ENCODE peak calls at places on chromosome 2, in seven cellular contexts. One of them, this sample, is unnamed.
A peak's percentile ranks its signal among the peaks of the same experiment; 100 is the strongest.

GRCh38 chr2:45128580-45128997 is 119.3 kb upstream of the SIX2 start:
- DNase-seq in activated CD8-positive, alpha-beta memory T cell treated with anti-CD3 and anti-CD28 coated beads for 1 hour: no peak
- DNase-seq in T-cell: no peak
- DNase-seq in nephron progenitor cell: no peak
- DNase-seq in left ventricle myocardium superior: peak; percentile 65
- DNase-seq in GM13976: no peak
- DNase-seq in GDM1: no peak
- DNase-seq in this sample: peak; percentile 46

GRCh38 chr2:128369126-128369555 is 50.5 kb upstream of the HS6ST1 start:
- DNase-seq in activated CD8-positive, alpha-beta memory T cell treated with anti-CD3 and anti-CD28 coated beads for 1 hour: no peak
- DNase-seq in T-cell: no peak
- DNase-seq in nephron progenitor cell: peak; percentile 68
- DNase-seq in left ventricle myocardium superior: no peak
- DNase-seq in GM13976: no peak
- DNase-seq in GDM1: no peak
- DNase-seq in this sample: no peak

GRCh38 chr2:979286-979928 is 28.8 kb downstream of the SNTG2 start:
- DNase-seq in activated CD8-positive, alpha-beta memory T cell treated with anti-CD3 and anti-CD28 coated beads for 1 hour: no peak
- DNase-seq in T-cell: no peak
- DNase-seq in nephron progenitor cell: no peak
- DNase-seq in left ventricle myocardium superior: no peak
- DNase-seq in GM13976: no peak
- DNase-seq in GDM1: no peak
- DNase-seq in this sample: no peak

GRCh38 chr2:215793747-215794595 is 219.4 kb downstream of the MREG start:
- DNase-seq in activated CD8-positive, alpha-beta memory T cell treated with anti-CD3 and anti-CD28 coated beads for 1 hour: no peak
- DNase-seq in T-cell: no peak
- DNase-seq in nephron progenitor cell: no peak
- DNase-seq in left ventricle myocardium superior: no peak
- DNase-seq in GM13976: no peak
- DNase-seq in GDM1: peak; percentile 84
- DNase-seq in this sample: no peak

GRCh38 chr2:240404174-240404852 is 31.1 kb upstream of the GPC1 start:
- DNase-seq in activated CD8-positive, alpha-beta memory T cell treated with anti-CD3 and anti-CD28 coated beads for 1 hour: no peak
- DNase-seq in T-cell: no peak
- DNase-seq in nephron progenitor cell: no peak
- DNase-seq in left ventricle myocardium superior: peak; percentile 14
- DNase-seq in GM13976: no peak
- DNase-seq in GDM1: no peak
- DNase-seq in this sample: no peak

GRCh38 chr2:66490588-66491001 is 55.7 kb downstream of the MEIS1 start:
- DNase-seq in activated CD8-positive, alpha-beta memory T cell treated with anti-CD3 and anti-CD28 coated beads for 1 hour: no peak
- DNase-seq in T-cell: no peak
- DNase-seq in nephron progenitor cell: no peak
- DNase-seq in left ventricle myocardium superior: no peak
- DNase-seq in GM13976: no peak
- DNase-seq in GDM1: peak; percentile 58
- DNase-seq in this sample: no peak

GRCh38 chr2:122634261-122634660 is 878.8 kb downstream of the TSN start:
- DNase-seq in activated CD8-positive, alpha-beta memory T cell treated with anti-CD3 and anti-CD28 coated beads for 1 hour: no peak
- DNase-seq in T-cell: no peak
- DNase-seq in nephron progenitor cell: no peak
- DNase-seq in left ventricle myocardium superior: no peak
- DNase-seq in GM13976: no peak
- DNase-seq in GDM1: no peak
- DNase-seq in this sample: no peak

GRCh38 chr2:111135910-111136297 is 15.2 kb downstream of the BCL2L11 start:
- DNase-seq in activated CD8-positive, alpha-beta memory T cell treated with anti-CD3 and anti-CD28 coated beads for 1 hour: no peak
- DNase-seq in T-cell: no peak
- DNase-seq in nephron progenitor cell: no peak
- DNase-seq in left ventricle myocardium superior: peak; percentile 54
- DNase-seq in GM13976: no peak
- DNase-seq in GDM1: peak; percentile 34
- DNase-seq in this sample: peak; percentile 36

GRCh38 chr2:96148410-96149217 is 3.4 kb upstream of the DUSP2 start:
- DNase-seq in activated CD8-positive, alpha-beta memory T cell treated with anti-CD3 and anti-CD28 coated beads for 1 hour: peak; percentile 92
- DNase-seq in T-cell: peak; percentile 88
- DNase-seq in nephron progenitor cell: peak; percentile 67
- DNase-seq in left ventricle myocardium superior: peak; percentile 60
- DNase-seq in GM13976: peak; percentile 85
- DNase-seq in GDM1: peak; percentile 75
- DNase-seq in this sample: peak; percentile 40

GRCh38 chr2:147037048-147037447 is 807.8 kb upstream of the ACVR2A start:
- DNase-seq in activated CD8-positive, alpha-beta memory T cell treated with anti-CD3 and anti-CD28 coated beads for 1 hour: no peak
- DNase-seq in T-cell: no peak
- DNase-seq in nephron progenitor cell: no peak
- DNase-seq in left ventricle myocardium superior: no peak
- DNase-seq in GM13976: no peak
- DNase-seq in GDM1: no peak
- DNase-seq in this sample: no peak

GRCh38 chr2:96195410-96196071 is 13.1 kb downstream of the STARD7 start:
- DNase-seq in activated CD8-positive, alpha-beta memory T cell treated with anti-CD3 and anti-CD28 coated beads for 1 hour: no peak
- DNase-seq in T-cell: no peak
- DNase-seq in nephron progenitor cell: no peak
- DNase-seq in left ventricle myocardium superior: no peak
- DNase-seq in GM13976: no peak
- DNase-seq in GDM1: no peak
- DNase-seq in this sample: no peak

GRCh38 chr2:241499146-241499965 is 9.0 kb downstream of the STK25 start:
- DNase-seq in activated CD8-positive, alpha-beta memory T cell treated with anti-CD3 and anti-CD28 coated beads for 1 hour: no peak
- DNase-seq in T-cell: no peak
- DNase-seq in nephron progenitor cell: no peak
- DNase-seq in left ventricle myocardium superior: no peak
- DNase-seq in GM13976: no peak
- DNase-seq in GDM1: no peak
- DNase-seq in this sample: no peak

GRCh38 chr2:70145851-70146739 is 44.7 kb downstream of the C2orf42 start:
- DNase-seq in activated CD8-positive, alpha-beta memory T cell treated with anti-CD3 and anti-CD28 coated beads for 1 hour: no peak
- DNase-seq in T-cell: no peak
- DNase-seq in nephron progenitor cell: no peak
- DNase-seq in left ventricle myocardium superior: no peak
- DNase-seq in GM13976: no peak
- DNase-seq in GDM1: no peak
- DNase-seq in this sample: no peak

GRCh38 chr2:219426534-219427136 is 8.0 kb upstream of the SPEG start:
- DNase-seq in activated CD8-positive, alpha-beta memory T cell treated with anti-CD3 and anti-CD28 coated beads for 1 hour: no peak
- DNase-seq in T-cell: no peak
- DNase-seq in nephron progenitor cell: no peak
- DNase-seq in left ventricle myocardium superior: peak; percentile 38
- DNase-seq in GM13976: no peak
- DNase-seq in GDM1: no peak
- DNase-seq in this sample: no peak

GRCh38 chr2:73112913-73113633 is at the start of gene RAB11FIP5:
- DNase-seq in activated CD8-positive, alpha-beta memory T cell treated with anti-CD3 and anti-CD28 coated beads for 1 hour: peak; percentile 63
- DNase-seq in T-cell: peak; percentile 77
- DNase-seq in nephron progenitor cell: peak; percentile 89
- DNase-seq in left ventricle myocardium superior: peak; percentile 87
- DNase-seq in GM13976: peak; percentile 83
- DNase-seq in GDM1: no peak
- DNase-seq in this sample: peak; percentile 76

GRCh38 chr2:233185320-233185719 is 66.2 kb upstream of the ATG16L1 start:
- DNase-seq in activated CD8-positive, alpha-beta memory T cell treated with anti-CD3 and anti-CD28 coated beads for 1 hour: no peak
- DNase-seq in T-cell: no peak
- DNase-seq in nephron progenitor cell: no peak
- DNase-seq in left ventricle myocardium superior: no peak
- DNase-seq in GM13976: no peak
- DNase-seq in GDM1: no peak
- DNase-seq in this sample: no peak

GRCh38 chr2:101251844-101252407 is 760 bp upstream of the CNOT11 start:
- DNase-seq in activated CD8-positive, alpha-beta memory T cell treated with anti-CD3 and anti-CD28 coated beads for 1 hour: no peak
- DNase-seq in T-cell: peak; percentile 11
- DNase-seq in nephron progenitor cell: peak; percentile 5
- DNase-seq in left ventricle myocardium superior: no peak
- DNase-seq in GM13976: no peak
- DNase-seq in GDM1: no peak
- DNase-seq in this sample: no peak

GRCh38 chr2:120398051-120398960 is 52.4 kb downstream of the INHBB start:
- DNase-seq in activated CD8-positive, alpha-beta memory T cell treated with anti-CD3 and anti-CD28 coated beads for 1 hour: no peak
- DNase-seq in T-cell: no peak
- DNase-seq in nephron progenitor cell: no peak
- DNase-seq in left ventricle myocardium superior: peak; percentile 18
- DNase-seq in GM13976: no peak
- DNase-seq in GDM1: no peak
- DNase-seq in this sample: no peak

GRCh38 chr2:113854970-113855740 is 34.7 kb upstream of the ACTR3 start:
- DNase-seq in activated CD8-positive, alpha-beta memory T cell treated with anti-CD3 and anti-CD28 coated beads for 1 hour: no peak
- DNase-seq in T-cell: no peak
- DNase-seq in nephron progenitor cell: no peak
- DNase-seq in left ventricle myocardium superior: no peak
- DNase-seq in GM13976: no peak
- DNase-seq in GDM1: no peak
- DNase-seq in this sample: no peak

GRCh38 chr2:26161926-26162325 is 11.0 kb upstream of the GAREM2 start:
- DNase-seq in activated CD8-positive, alpha-beta memory T cell treated with anti-CD3 and anti-CD28 coated beads for 1 hour: no peak
- DNase-seq in T-cell: no peak
- DNase-seq in nephron progenitor cell: no peak
- DNase-seq in left ventricle myocardium superior: no peak
- DNase-seq in GM13976: no peak
- DNase-seq in GDM1: no peak
- DNase-seq in this sample: no peak

GRCh38 chr2:59389240-59389639 is 1148.1 kb upstream of the FANCL start:
- DNase-seq in activated CD8-positive, alpha-beta memory T cell treated with anti-CD3 and anti-CD28 coated beads for 1 hour: no peak
- DNase-seq in T-cell: no peak
- DNase-seq in nephron progenitor cell: no peak
- DNase-seq in left ventricle myocardium superior: no peak
- DNase-seq in GM13976: no peak
- DNase-seq in GDM1: no peak
- DNase-seq in this sample: no peak

GRCh38 chr2:166127217-166128155 is at the start of gene SCN1A:
- DNase-seq in activated CD8-positive, alpha-beta memory T cell treated with anti-CD3 and anti-CD28 coated beads for 1 hour: no peak
- DNase-seq in T-cell: no peak
- DNase-seq in nephron progenitor cell: no peak
- DNase-seq in left ventricle myocardium superior: no peak
- DNase-seq in GM13976: no peak
- DNase-seq in GDM1: peak; percentile 5
- DNase-seq in this sample: no peak

GRCh38 chr2:70691497-70691896 is 76.5 kb downstream of the ADD2 start:
- DNase-seq in activated CD8-positive, alpha-beta memory T cell treated with anti-CD3 and anti-CD28 coated beads for 1 hour: no peak
- DNase-seq in T-cell: no peak
- DNase-seq in nephron progenitor cell: no peak
- DNase-seq in left ventricle myocardium superior: no peak
- DNase-seq in GM13976: no peak
- DNase-seq in GDM1: no peak
- DNase-seq in this sample: no peak

GRCh38 chr2:102122115-102122514 is 20.4 kb upstream of the IL1R1 start:
- DNase-seq in activated CD8-positive, alpha-beta memory T cell treated with anti-CD3 and anti-CD28 coated beads for 1 hour: no peak
- DNase-seq in T-cell: no peak
- DNase-seq in nephron progenitor cell: no peak
- DNase-seq in left ventricle myocardium superior: no peak
- DNase-seq in GM13976: no peak
- DNase-seq in GDM1: no peak
- DNase-seq in this sample: no peak

GRCh38 chr2:62208758-62209114 is 12.8 kb downstream of the B3GNT2 start:
- DNase-seq in activated CD8-positive, alpha-beta memory T cell treated with anti-CD3 and anti-CD28 coated beads for 1 hour: peak; percentile 22
- DNase-seq in T-cell: peak; percentile 33
- DNase-seq in nephron progenitor cell: no peak
- DNase-seq in left ventricle myocardium superior: no peak
- DNase-seq in GM13976: no peak
- DNase-seq in GDM1: no peak
- DNase-seq in this sample: no peak

GRCh38 chr2:205785507-205786222 is 103.4 kb downstream of the NRP2 start:
- DNase-seq in activated CD8-positive, alpha-beta memory T cell treated with anti-CD3 and anti-CD28 coated beads for 1 hour: no peak
- DNase-seq in T-cell: no peak
- DNase-seq in nephron progenitor cell: no peak
- DNase-seq in left ventricle myocardium superior: no peak
- DNase-seq in GM13976: no peak
- DNase-seq in GDM1: no peak
- DNase-seq in this sample: no peak

GRCh38 chr2:950627-950992 is at the start of gene SNTG2:
- DNase-seq in activated CD8-positive, alpha-beta memory T cell treated with anti-CD3 and anti-CD28 coated beads for 1 hour: peak; percentile 56
- DNase-seq in T-cell: peak; percentile 57
- DNase-seq in nephron progenitor cell: peak; percentile 80
- DNase-seq in left ventricle myocardium superior: peak; percentile 59
- DNase-seq in GM13976: peak; percentile 73
- DNase-seq in GDM1: no peak
- DNase-seq in this sample: peak; percentile 35

GRCh38 chr2:107785756-107786155 is 40.9 kb upstream of the RGPD4 start:
- DNase-seq in activated CD8-positive, alpha-beta memory T cell treated with anti-CD3 and anti-CD28 coated beads for 1 hour: no peak
- DNase-seq in T-cell: no peak
- DNase-seq in nephron progenitor cell: no peak
- DNase-seq in left ventricle myocardium superior: no peak
- DNase-seq in GM13976: no peak
- DNase-seq in GDM1: no peak
- DNase-seq in this sample: no peak

GRCh38 chr2:199404841-199405240 is 52.9 kb downstream of the SATB2 start:
- DNase-seq in activated CD8-positive, alpha-beta memory T cell treated with anti-CD3 and anti-CD28 coated beads for 1 hour: no peak
- DNase-seq in T-cell: no peak
- DNase-seq in nephron progenitor cell: no peak
- DNase-seq in left ventricle myocardium superior: no peak
- DNase-seq in GM13976: no peak
- DNase-seq in GDM1: no peak
- DNase-seq in this sample: no peak

GRCh38 chr2:136098441-136098840 is 19.5 kb downstream of the CXCR4 start:
- DNase-seq in activated CD8-positive, alpha-beta memory T cell treated with anti-CD3 and anti-CD28 coated beads for 1 hour: no peak
- DNase-seq in T-cell: no peak
- DNase-seq in nephron progenitor cell: no peak
- DNase-seq in left ventricle myocardium superior: peak; percentile 32
- DNase-seq in GM13976: no peak
- DNase-seq in GDM1: peak; percentile 16
- DNase-seq in this sample: peak; percentile 21

GRCh38 chr2:37291680-37292079 is 33.0 kb downstream of the PRKD3 start:
- DNase-seq in activated CD8-positive, alpha-beta memory T cell treated with anti-CD3 and anti-CD28 coated beads for 1 hour: no peak
- DNase-seq in T-cell: no peak
- DNase-seq in nephron progenitor cell: no peak
- DNase-seq in left ventricle myocardium superior: no peak
- DNase-seq in GM13976: no peak
- DNase-seq in GDM1: no peak
- DNase-seq in this sample: no peak

GRCh38 chr2:19251554-19251953 is 106.9 kb downstream of the OSR1 start:
- DNase-seq in activated CD8-positive, alpha-beta memory T cell treated with anti-CD3 and anti-CD28 coated beads for 1 hour: no peak
- DNase-seq in T-cell: no peak
- DNase-seq in nephron progenitor cell: no peak
- DNase-seq in left ventricle myocardium superior: no peak
- DNase-seq in GM13976: no peak
- DNase-seq in GDM1: no peak
- DNase-seq in this sample: no peak

GRCh38 chr2:208356846-208357574 is 49.6 kb upstream of the PTH2R start:
- DNase-seq in activated CD8-positive, alpha-beta memory T cell treated with anti-CD3 and anti-CD28 coated beads for 1 hour: no peak
- DNase-seq in T-cell: no peak
- DNase-seq in nephron progenitor cell: no peak
- DNase-seq in left ventricle myocardium superior: no peak
- DNase-seq in GM13976: no peak
- DNase-seq in GDM1: no peak
- DNase-seq in this sample: no peak

GRCh38 chr2:85470850-85471800 is 52.6 kb downstream of the SH2D6 start:
- DNase-seq in activated CD8-positive, alpha-beta memory T cell treated with anti-CD3 and anti-CD28 coated beads for 1 hour: no peak
- DNase-seq in T-cell: peak; percentile 13
- DNase-seq in nephron progenitor cell: no peak
- DNase-seq in left ventricle myocardium superior: no peak
- DNase-seq in GM13976: no peak
- DNase-seq in GDM1: no peak
- DNase-seq in this sample: no peak

GRCh38 chr2:172340394-172340793 is 87.0 kb upstream of the ITGA6 start:
- DNase-seq in activated CD8-positive, alpha-beta memory T cell treated with anti-CD3 and anti-CD28 coated beads for 1 hour: no peak
- DNase-seq in T-cell: no peak
- DNase-seq in nephron progenitor cell: no peak
- DNase-seq in left ventricle myocardium superior: no peak
- DNase-seq in GM13976: no peak
- DNase-seq in GDM1: no peak
- DNase-seq in this sample: no peak

GRCh38 chr2:174522553-174522952 is 35.7 kb upstream of the GPR155 start:
- DNase-seq in activated CD8-positive, alpha-beta memory T cell treated with anti-CD3 and anti-CD28 coated beads for 1 hour: no peak
- DNase-seq in T-cell: no peak
- DNase-seq in nephron progenitor cell: no peak
- DNase-seq in left ventricle myocardium superior: no peak
- DNase-seq in GM13976: peak; percentile 18
- DNase-seq in GDM1: no peak
- DNase-seq in this sample: no peak